ENCODE peak calls at places on chromosome 19, in six cellular contexts. J is lung; I is adrenal gland; Y is CD4-positive, CD25-positive, alpha-beta regulatory T cell; K is uterus; T is cardiac muscle cell. U is an unnamed sample.

GRCh38 chr19:13899912-13900584 is 5.9 kb downstream of the BRME1 start:
- DNase-seq in J (no peak), I (no peak), Y (no peak), K (no peak), T (no peak), U (no peak)

GRCh38 chr19:18741566-18742121 is 49.5 kb downstream of the COMP start:
- DNase-seq in J (peak), I (no peak), Y (no peak), K (no peak), T (no peak), U (peak)

GRCh38 chr19:13399746-13400145 is 106.5 kb downstream of the CACNA1A start:
- DNase-seq in J (no peak), I (no peak), Y (no peak), K (no peak), T (no peak), U (no peak)

GRCh38 chr19:32010071-32010470 is 335.3 kb upstream of the ZNF507 start:
- DNase-seq in J (no peak), I (no peak), Y (no peak), K (no peak), T (no peak), U (no peak)

GRCh38 chr19:57754091-57754673 is 7.6 kb downstream of the ZNF776 start:
- DNase-seq in J (no peak), I (no peak), Y (no peak), K (no peak), T (no peak), U (no peak)

GRCh38 chr19:49451430-49452181 is at the start of gene PIH1D1:
- DNase-seq in J (peak), I (peak), Y (peak), K (peak), T (peak), U (peak)

GRCh38 chr19:43774103-43774939 is 6.5 kb downstream of the KCNN4 start:
- DNase-seq in J (peak), I (peak), Y (no peak), K (peak), T (peak), U (peak)

GRCh38 chr19:8307400-8307964 is 676 bp downstream of the CD320 start:
- DNase-seq in J (no peak), I (peak), Y (no peak), K (no peak), T (no peak), U (peak)

GRCh38 chr19:6577410-6578125 is 13.4 kb downstream of the CD70 start:
- DNase-seq in J (no peak), I (no peak), Y (peak), K (no peak), T (no peak), U (peak)

GRCh38 chr19:48606463-48607358 is at the start of gene SPACA4:
- DNase-seq in J (no peak), I (no peak), Y (no peak), K (no peak), T (no peak), U (no peak)

GRCh38 chr19:54478677-54479266 is 5.7 kb upstream of the CDC42EP5 start:
- DNase-seq in J (no peak), I (no peak), Y (peak), K (no peak), T (peak), U (no peak)

GRCh38 chr19:39138221-39139211 is 12.9 kb downstream of the PAK4 start:
- DNase-seq in J (no peak), I (peak), Y (no peak), K (no peak), T (no peak), U (no peak)

GRCh38 chr19:50877338-50877737 is 4.1 kb downstream of the KLK2 start:
- DNase-seq in J (no peak), I (no peak), Y (no peak), K (no peak), T (no peak), U (no peak)

GRCh38 chr19:32318884-32319520 is 26.4 kb upstream of the ZNF507 start:
- DNase-seq in J (no peak), I (peak), Y (no peak), K (no peak), T (peak), U (no peak)

GRCh38 chr19:7874857-7875393 is 735 bp upstream of the PRR36 start:
- DNase-seq in J (no peak), I (no peak), Y (peak), K (no peak), T (no peak), U (no peak)

GRCh38 chr19:31278555-31279435 is 70.4 kb downstream of the TSHZ3 start:
- DNase-seq in J (no peak), I (no peak), Y (no peak), K (no peak), T (no peak), U (no peak)

GRCh38 chr19:42468273-42468796 is 25.6 kb upstream of the CXCL17 start:
- DNase-seq in J (no peak), I (peak), Y (no peak), K (no peak), T (no peak), U (peak)

GRCh38 chr19:7705387-7706187 is 3.7 kb upstream of the FCER2 start:
- DNase-seq in J (peak), I (peak), Y (peak), K (no peak), T (no peak), U (peak)

GRCh38 chr19:43643326-43643725 is 3.7 kb upstream of the CADM4 start:
- DNase-seq in J (no peak), I (no peak), Y (no peak), K (no peak), T (no peak), U (no peak)

GRCh38 chr19:4524808-4525562 is 6.7 kb upstream of the PLIN4 start:
- DNase-seq in J (peak), I (peak), Y (peak), K (peak), T (peak), U (peak)

GRCh38 chr19:7870571-7871279 is 3.5 kb downstream of the PRR36 start:
- DNase-seq in J (peak), I (peak), Y (peak), K (peak), T (peak), U (peak)

GRCh38 chr19:19558055-19558454 is 20.0 kb downstream of the CILP2 start:
- DNase-seq in J (no peak), I (no peak), Y (no peak), K (no peak), T (no peak), U (no peak)

GRCh38 chr19:33402421-33403220 is 29.1 kb downstream of the CEBPG start:
- DNase-seq in J (no peak), I (no peak), Y (no peak), K (no peak), T (no peak), U (no peak)

GRCh38 chr19:55255618-55256423 is 3.0 kb downstream of the PPP6R1 start:
- DNase-seq in J (no peak), I (peak), Y (peak), K (no peak), T (no peak), U (no peak)

GRCh38 chr19:49592486-49593232 is 1.7 kb downstream of the PRR12 start:
- DNase-seq in J (no peak), I (no peak), Y (peak), K (no peak), T (peak), U (peak)

GRCh38 chr19:43983544-43983911 is 460 bp upstream of the ZNF155 start:
- DNase-seq in J (no peak), I (no peak), Y (no peak), K (no peak), T (no peak), U (no peak)

GRCh38 chr19:38203197-38203596 is 20.8 kb downstream of the DPF1 start:
- DNase-seq in J (no peak), I (no peak), Y (no peak), K (no peak), T (no peak), U (no peak)

GRCh38 chr19:44904426-44904994 is 1.1 kb upstream of the APOE start:
- DNase-seq in J (no peak), I (peak), Y (no peak), K (no peak), T (no peak), U (no peak)

GRCh38 chr19:43609872-43610271 is 2.0 kb upstream of the SRRM5 start:
- DNase-seq in J (no peak), I (no peak), Y (no peak), K (no peak), T (no peak), U (no peak)

GRCh38 chr19:30543243-30543945 is 171.2 kb downstream of the ZNF536 start:
- DNase-seq in J (no peak), I (no peak), Y (no peak), K (no peak), T (no peak), U (no peak)

GRCh38 chr19:611506-611869 is 21.8 kb downstream of the HCN2 start:
- DNase-seq in J (no peak), I (no peak), Y (peak), K (no peak), T (no peak), U (no peak)

GRCh38 chr19:4152241-4152998 is 1.0 kb upstream of the CREB3L3 start:
- DNase-seq in J (no peak), I (no peak), Y (no peak), K (no peak), T (no peak), U (no peak)

GRCh38 chr19:5489511-5489910 is 34.3 kb downstream of the ZNRF4 start:
- DNase-seq in J (no peak), I (no peak), Y (no peak), K (no peak), T (peak), U (no peak)

GRCh38 chr19:16019691-16020448 is 56.4 kb upstream of the TPM4 start:
- DNase-seq in J (no peak), I (no peak), Y (no peak), K (no peak), T (no peak), U (no peak)
- H3K27ac ChIP-seq in J (no peak), I (no peak), Y (no peak), K (no peak), T (no peak), U (no peak)

GRCh38 chr19:36973021-36973843 is 57.1 kb downstream of the ZNF568 start:
- DNase-seq in J (peak), I (peak), Y (peak), K (peak), T (peak), U (peak)
- H3K27ac ChIP-seq in J (peak), I (peak), Y (peak), K (peak), T (peak), U (peak)

GRCh38 chr19:17473041-17473440 is 2.7 kb downstream of the SLC27A1 start:
- DNase-seq in J (no peak), I (peak), Y (peak), K (no peak), T (no peak), U (no peak)

GRCh38 chr19:17470204-17470841 is at the start of gene SLC27A1:
- DNase-seq in J (peak), I (peak), Y (peak), K (peak), T (peak), U (peak)

GRCh38 chr19:17469092-17469370 is 1.3 kb upstream of the SLC27A1 start:
- DNase-seq in J (no peak), I (no peak), Y (no peak), K (no peak), T (no peak), U (no peak)

GRCh38 chr19:17469371-17470203 is 737 bp upstream of the SLC27A1 start:
- DNase-seq in J (peak), I (peak), Y (peak), K (peak), T (peak), U (peak)

GRCh38 chr19:17471410-17472125 is 1.2 kb downstream of the SLC27A1 start:
- DNase-seq in J (no peak), I (no peak), Y (no peak), K (no peak), T (no peak), U (no peak)
- H3K27ac ChIP-seq in J (no peak), I (peak), Y (no peak), K (peak), T (no peak), U (no peak)

GRCh38 chr19:2454962-2455409 is 1.8 kb downstream of the LMNB2 start:
- DNase-seq in J (no peak), I (no peak), Y (no peak), K (no peak), T (no peak), U (no peak)
- H3K27ac ChIP-seq in J (no peak), I (no peak), Y (peak), K (no peak), T (no peak), U (no peak)

GRCh38 chr19:34432797-34433196 is 4.6 kb downstream of the UBA2 start:
- DNase-seq in J (no peak), I (no peak), Y (no peak), K (peak), T (peak), U (no peak)
- H3K27ac ChIP-seq in J (no peak), I (no peak), Y (no peak), K (peak), T (peak), U (no peak)

GRCh38 chr19:34404109-34404909 is at the start of gene PDCD2L:
- DNase-seq in J (peak), I (peak), Y (peak), K (peak), T (peak), U (peak)
- H3K27ac ChIP-seq in J (peak), I (peak), Y (peak), K (peak), T (peak), U (no peak)